ENCODE peak calls at places on chromosome 22, in five cellular contexts. W, K, M, D and A are unnamed samples. For H3K9me3, the result is how much of the 10 kb centered on the place peaks cover.

GRCh38 chr22:50544746-50545253 is 899 bp upstream of the KLHDC7B start:
- DNase-seq in W (no peak), K (peak), M (no peak), D (no peak), A (no peak)

GRCh38 chr22:26847816-26848215 is 190.4 kb downstream of the MIAT start:
- DNase-seq in W (no peak), K (no peak), M (no peak), D (no peak), A (no peak)

GRCh38 chr22:50691521-50691920 is 18.9 kb downstream of the SHANK3 start:
- DNase-seq in W (peak), K (no peak), M (peak), D (peak), A (no peak)

GRCh38 chr22:32127904-32128303 is 31.2 kb downstream of the C22orf42 start:
- DNase-seq in W (no peak), K (no peak), M (no peak), D (no peak), A (no peak)

GRCh38 chr22:24772493-24773220 is 1.9 kb downstream of the PIWIL3 start:
- DNase-seq in W (no peak), K (no peak), M (peak), D (peak), A (no peak)

GRCh38 chr22:44272330-44272729 is 40.4 kb downstream of the SHISAL1 start:
- DNase-seq in W (no peak), K (peak), M (no peak), D (no peak), A (no peak)

GRCh38 chr22:19871023-19871844 is 16.6 kb upstream of the GNB1L start:
- DNase-seq in W (no peak), K (peak), M (peak), D (no peak), A (peak)

GRCh38 chr22:28497188-28497587 is 182.5 kb downstream of the TTC28 start:
- DNase-seq in W (no peak), K (no peak), M (no peak), D (no peak), A (no peak)

GRCh38 chr22:40204331-40205116 is 26.8 kb downstream of the TNRC6B start:
- DNase-seq in W (no peak), K (no peak), M (peak), D (no peak), A (no peak)

GRCh38 chr22:45883811-45884170 is 93.2 kb downstream of the WNT7B start:
- DNase-seq in W (no peak), K (peak), M (no peak), D (no peak), A (no peak)

GRCh38 chr22:32620992-32621391 is 146.4 kb downstream of the FBXO7 start:
- DNase-seq in W (no peak), K (no peak), M (no peak), D (no peak), A (no peak)

GRCh38 chr22:32918741-32919140 is 117.2 kb downstream of the TIMP3 start:
- DNase-seq in W (no peak), K (no peak), M (no peak), D (no peak), A (no peak)

GRCh38 chr22:21094911-21095772 is 49.4 kb downstream of the LRRC74B start:
- DNase-seq in W (no peak), K (no peak), M (peak), D (no peak), A (no peak)

GRCh38 chr22:45053571-45053970 is 43.8 kb upstream of the PHF21B start:
- DNase-seq in W (no peak), K (no peak), M (no peak), D (no peak), A (no peak)

GRCh38 chr22:39473856-39474255 is 17.0 kb downstream of the MGAT3 start:
- DNase-seq in W (no peak), K (no peak), M (no peak), D (no peak), A (no peak)

GRCh38 chr22:28670153-28670552 is 9.5 kb downstream of the TTC28 start:
- DNase-seq in W (no peak), K (no peak), M (no peak), D (no peak), A (no peak)

GRCh38 chr22:41092023-41092817 is at the start of gene EP300:
- DNase-seq in W (peak), K (peak), M (peak), D (peak), A (peak)

GRCh38 chr22:19719055-19719482 is 4.3 kb upstream of the GP1BB start:
- DNase-seq in W (no peak), K (no peak), M (no peak), D (no peak), A (no peak)

GRCh38 chr22:27578937-27579617 is 222.5 kb downstream of the MN1 start:
- DNase-seq in W (no peak), K (no peak), M (no peak), D (peak), A (no peak)

GRCh38 chr22:19460036-19460435 is 12.5 kb upstream of the C22orf39 start:
- DNase-seq in W (no peak), K (no peak), M (no peak), D (no peak), A (no peak)

GRCh38 chr22:27573992-27574391 is 227.6 kb downstream of the MN1 start:
- DNase-seq in W (no peak), K (no peak), M (no peak), D (no peak), A (no peak)

GRCh38 chr22:29704528-29705285 is 15.1 kb upstream of the CABP7 start:
- DNase-seq in W (peak), K (no peak), M (peak), D (no peak), A (no peak)

GRCh38 chr22:44463151-44463550 is 34.9 kb downstream of the RTL6 start:
- DNase-seq in W (no peak), K (no peak), M (no peak), D (no peak), A (no peak)

GRCh38 chr22:50699001-50699753 is 26.6 kb downstream of the SHANK3 start:
- DNase-seq in W (no peak), K (peak), M (peak), D (no peak), A (no peak)

GRCh38 chr22:19346677-19347265 is 55.3 kb upstream of the CLTCL1 start:
- DNase-seq in W (no peak), K (no peak), M (no peak), D (no peak), A (no peak)

GRCh38 chr22:33210129-33210784 is 152.1 kb upstream of the SYN3 start:
- DNase-seq in W (peak), K (no peak), M (peak), D (peak), A (no peak)

GRCh38 chr22:38304526-38304925 is 12.7 kb downstream of the CSNK1E start:
- DNase-seq in W (no peak), K (no peak), M (no peak), D (no peak), A (no peak)

GRCh38 chr22:30238661-30239420 is 7.7 kb downstream of the LIF start:
- DNase-seq in W (no peak), K (no peak), M (no peak), D (no peak), A (no peak)

GRCh38 chr22:38270091-38270972 is 2.5 kb downstream of the TMEM184B start:
- DNase-seq in W (no peak), K (no peak), M (no peak), D (no peak), A (no peak)

GRCh38 chr22:43993072-43993760 is 30.9 kb upstream of the PARVB start:
- DNase-seq in W (peak), K (peak), M (peak), D (peak), A (peak)

GRCh38 chr22:26942301-26942927 is 285.0 kb downstream of the MIAT start:
- DNase-seq in W (no peak), K (no peak), M (peak), D (no peak), A (no peak)

GRCh38 chr22:19132153-19132552 is 1.0 kb downstream of the TSSK2 start:
- DNase-seq in W (no peak), K (no peak), M (no peak), D (no peak), A (no peak)

GRCh38 chr22:33006955-33007318 is 51.2 kb downstream of the SYN3 start:
- DNase-seq in W (no peak), K (no peak), M (no peak), D (no peak), A (no peak)

GRCh38 chr22:20242393-20243175 is 25.5 kb downstream of the RTN4R start:
- DNase-seq in W (no peak), K (no peak), M (no peak), D (no peak), A (no peak)

GRCh38 chr22:28381427-28382167 is 298.0 kb downstream of the TTC28 start:
- DNase-seq in W (no peak), K (no peak), M (no peak), D (no peak), A (no peak)

GRCh38 chr22:21047730-21048129 is 2.0 kb downstream of the LRRC74B start:
- DNase-seq in W (no peak), K (no peak), M (no peak), D (no peak), A (no peak)

GRCh38 chr22:44752285-44753188 is at the start of gene ARHGAP8:
- DNase-seq in W (no peak), K (peak), M (no peak), D (no peak), A (no peak)

GRCh38 chr22:35352214-35353111 is 28.4 kb upstream of the HMOX1 start:
- DNase-seq in W (peak), K (peak), M (no peak), D (peak), A (no peak)

GRCh38 chr22:30386608-30386959 is 627 bp downstream of the RNF215 start:
- DNase-seq in W (no peak), K (no peak), M (no peak), D (no peak), A (no peak)

GRCh38 chr22:38733329-38734202 is 22.2 kb downstream of the SUN2 start:
- DNase-seq in W (peak), K (peak), M (peak), D (peak), A (peak)

GRCh38 chr22:47218671-47219070 is 456.2 kb downstream of the TBC1D22A start:
- DNase-seq in W (no peak), K (no peak), M (no peak), D (no peak), A (no peak)
- H3K9me3 ChIP-seq in W (under half), K (under half), M (under half), D (under half), A (under half)

DNA sequence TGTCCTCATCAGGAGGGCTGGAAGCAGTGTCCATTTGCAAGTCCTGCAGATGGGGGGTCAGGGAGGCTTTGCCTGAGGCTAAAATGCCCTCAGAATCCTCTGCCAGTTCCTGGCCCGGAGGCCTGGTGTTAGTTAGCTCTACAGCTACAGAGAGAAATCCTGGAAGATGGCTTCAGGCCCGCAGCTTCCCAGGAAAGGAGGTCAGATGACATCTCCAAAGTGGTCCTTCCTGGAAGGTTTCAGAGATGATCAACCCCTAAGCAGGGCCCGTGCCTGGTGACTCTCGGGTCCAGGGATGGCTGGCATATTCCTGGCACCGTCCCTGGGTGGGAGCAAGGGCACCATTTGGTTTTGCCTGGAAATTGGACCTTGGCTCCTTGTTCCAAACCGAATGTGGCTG is 959.1 kb downstream of the BRD1 start:
- DNase-seq in W (no peak), K (peak), M (no peak), D (no peak), A (no peak)
- H3K9me3 ChIP-seq in W (under half), K (under half), M (under half), D (under half), A (under half)

GRCh38 chr22:37049224-37049623 is 2.3 kb upstream of the KCTD17 start:
- DNase-seq in W (no peak), K (no peak), M (no peak), D (no peak), A (no peak)
- H3K9me3 ChIP-seq in W (under half), K (under half), M (under half), D (under half), A (under half)

DNA sequence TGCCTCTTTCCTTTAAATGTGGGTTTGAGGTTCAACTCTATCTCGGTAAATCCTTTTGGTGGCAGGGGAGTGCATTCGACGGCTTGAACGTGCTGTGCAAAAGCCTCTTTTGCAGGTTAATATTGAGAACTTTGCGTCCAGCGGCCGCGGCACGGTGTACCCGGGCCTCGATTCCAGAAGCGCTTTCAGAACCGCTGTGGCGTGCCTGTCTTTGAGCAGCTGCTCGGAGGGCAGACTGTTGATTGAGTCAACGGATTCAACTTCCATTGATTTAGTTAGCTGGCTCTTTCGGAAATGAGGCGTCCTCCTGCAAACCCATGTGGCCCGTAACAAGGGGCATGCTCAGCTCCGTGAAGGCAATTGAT is 1247.8 kb downstream of the BRD1 start:
- DNase-seq in W (no peak), K (no peak), M (no peak), D (no peak), A (no peak)
- H3K9me3 ChIP-seq in W (under half), K (under half), M (under half), D (under half), A (under half)

DNA sequence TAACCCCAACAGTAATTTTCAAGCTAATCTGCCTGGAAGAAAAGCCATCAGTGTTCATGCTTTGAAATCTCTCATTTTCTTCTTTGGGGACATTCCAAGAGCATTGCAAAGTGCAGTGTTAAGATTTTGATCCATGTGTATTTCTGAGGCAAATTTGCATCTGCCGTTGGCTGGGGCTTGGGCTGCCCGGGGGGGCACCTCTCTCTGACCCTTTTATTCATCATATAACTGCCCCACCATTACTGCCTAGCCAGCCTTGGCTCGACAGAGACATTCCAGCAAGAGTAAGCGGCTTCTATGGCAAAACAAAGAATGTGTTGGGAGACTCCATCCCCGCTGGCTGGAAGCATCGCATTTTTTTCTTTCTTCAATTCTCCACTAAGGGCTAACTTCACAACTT is 483.5 kb downstream of the BRD1 start:
- DNase-seq in W (no peak), K (no peak), M (no peak), D (no peak), A (no peak)
- H3K9me3 ChIP-seq in W (under half), K (under half), M (under half), D (under half), A (under half)

GRCh38 chr22:22796729-22797128 is 90.9 kb upstream of the IGLL5 start:
- DNase-seq in W (no peak), K (no peak), M (no peak), D (no peak), A (no peak)

GRCh38 chr22:22798716-22799115 is 88.9 kb upstream of the IGLL5 start:
- DNase-seq in W (no peak), K (no peak), M (no peak), D (no peak), A (no peak)

GRCh38 chr22:22799561-22799960 is 88.1 kb upstream of the IGLL5 start:
- DNase-seq in W (no peak), K (no peak), M (no peak), D (no peak), A (no peak)

GRCh38 chr22:22800716-22801115 is 86.9 kb upstream of the IGLL5 start:
- DNase-seq in W (no peak), K (no peak), M (no peak), D (no peak), A (no peak)

GRCh38 chr22:22798232-22798616 is 89.4 kb upstream of the IGLL5 start:
- DNase-seq in W (no peak), K (no peak), M (no peak), D (no peak), A (no peak)
- H3K9me3 ChIP-seq in W (under half), K (under half), M (under half), D (under half), A (under half)

GRCh38 chr22:47207846-47208554 is 445.6 kb downstream of the TBC1D22A start:
- DNase-seq in W (no peak), K (no peak), M (no peak), D (no peak), A (no peak)
- H3K9me3 ChIP-seq in W (under half), K (under half), M (under half), D (under half), A (under half)